ENCODE peak calls at places on chromosome 6, in seven cellular contexts. T is foreskin fibroblast, Z is lung, V is breast epithelium, L is progenitor cell of endocrine pancreas, J is suprapubic skin, N is type B pancreatic cell. U is an unnamed sample.

GRCh38 chr6:25173951-25174474 is 105.2 kb upstream of the CARMIL1 start:
- DNase-seq in T (peak; percentile 94), Z (no peak), V (no peak), L (no peak), J (no peak), N (no peak), U (no peak)

GRCh38 chr6:169933839-169934698 is 182.6 kb downstream of the ERMARD start:
- DNase-seq in T (peak; percentile 7), Z (peak; percentile 51), V (peak; percentile 76), L (no peak), J (no peak), N (no peak), U (no peak)

GRCh38 chr6:136826216-136826615 is 3.8 kb downstream of the PEX7 start:
- DNase-seq in T (no peak), Z (no peak), V (no peak), L (no peak), J (no peak), N (no peak), U (no peak)

GRCh38 chr6:150767585-150768164 is 97.8 kb upstream of the MTHFD1L start:
- DNase-seq in T (no peak), Z (no peak), V (no peak), L (no peak), J (no peak), N (peak; percentile 37), U (no peak)

GRCh38 chr6:3072798-3073197 is 4.5 kb downstream of the RIPK1 start:
- DNase-seq in T (no peak), Z (no peak), V (no peak), L (no peak), J (no peak), N (no peak), U (no peak)

GRCh38 chr6:135067891-135068290 is 13.3 kb upstream of the HBS1L start:
- DNase-seq in T (no peak), Z (no peak), V (no peak), L (no peak), J (no peak), N (no peak), U (no peak)

GRCh38 chr6:98287876-98288275 is 546.5 kb upstream of the POU3F2 start:
- DNase-seq in T (no peak), Z (no peak), V (no peak), L (no peak), J (no peak), N (no peak), U (no peak)

GRCh38 chr6:89566011-89566775 is 72.4 kb downstream of the LYRM2 start:
- DNase-seq in T (no peak), Z (no peak), V (no peak), L (no peak), J (no peak), N (no peak), U (no peak)

GRCh38 chr6:118672678-118673077 is 21.3 kb upstream of the CEP85L start:
- DNase-seq in T (no peak), Z (no peak), V (no peak), L (no peak), J (no peak), N (no peak), U (no peak)

GRCh38 chr6:148138478-148138877 is 204.2 kb upstream of the SASH1 start:
- DNase-seq in T (no peak), Z (no peak), V (no peak), L (no peak), J (no peak), N (no peak), U (no peak)

GRCh38 chr6:157124855-157125254 is 198.5 kb downstream of the TMEM242 start:
- DNase-seq in T (no peak), Z (no peak), V (no peak), L (no peak), J (no peak), N (no peak), U (no peak)

GRCh38 chr6:41441598-41442205 is 104.5 kb upstream of the FOXP4 start:
- DNase-seq in T (no peak), Z (no peak), V (no peak), L (no peak), J (no peak), N (no peak), U (no peak)

GRCh38 chr6:42142118-42142835 is at the start of gene C6orf132:
- DNase-seq in T (no peak), Z (peak; percentile 81), V (peak; percentile 87), L (peak; percentile 66), J (peak; percentile 86), N (no peak), U (peak; percentile 32)

GRCh38 chr6:31897612-31898199 is at the start of gene EHMT2:
- DNase-seq in T (peak; percentile 75), Z (peak; percentile 85), V (peak; percentile 79), L (peak; percentile 67), J (peak; percentile 90), N (peak; percentile 88), U (peak; percentile 96)
- TF ChIP-seq CTCF in T (no peak), Z (no peak), V (peak; percentile 45), L (no peak), J (no peak), N (no peak), U (no peak)

GRCh38 chr6:70112686-70113570 is 190.0 kb downstream of the COL9A1 start:
- DNase-seq in T (no peak), Z (no peak), V (no peak), L (no peak), J (no peak), N (no peak), U (no peak)

GRCh38 chr6:70110128-70111022 is 192.5 kb downstream of the COL9A1 start:
- DNase-seq in T (peak; percentile 0), Z (no peak), V (no peak), L (no peak), J (no peak), N (no peak), U (no peak)

GRCh38 chr6:70103798-70104197 is 199.1 kb downstream of the COL9A1 start:
- DNase-seq in T (no peak), Z (no peak), V (no peak), L (no peak), J (no peak), N (no peak), U (no peak)

GRCh38 chr6:70111737-70112136 is 191.1 kb downstream of the COL9A1 start:
- DNase-seq in T (no peak), Z (no peak), V (no peak), L (no peak), J (no peak), N (no peak), U (no peak)

GRCh38 chr6:70108230-70108629 is 194.7 kb downstream of the COL9A1 start:
- DNase-seq in T (peak; percentile 10), Z (no peak), V (no peak), L (no peak), J (no peak), N (no peak), U (peak; percentile 27)
- TF ChIP-seq CTCF in T (peak; percentile 63), Z (no peak), V (peak; percentile 57), L (peak; percentile 89), J (no peak), N (peak; percentile 89), U (peak; percentile 16)

GRCh38 chr6:137902721-137903120 is 35.7 kb downstream of the TNFAIP3 start:
- DNase-seq in T (no peak), Z (no peak), V (no peak), L (no peak), J (no peak), N (no peak), U (no peak)

GRCh38 chr6:137906020-137906472 is 39.0 kb downstream of the TNFAIP3 start:
- DNase-seq in T (no peak), Z (no peak), V (no peak), L (no peak), J (no peak), N (no peak), U (no peak)

GRCh38 chr6:137903274-137903932 is 36.3 kb downstream of the TNFAIP3 start:
- DNase-seq in T (no peak), Z (no peak), V (no peak), L (no peak), J (no peak), N (no peak), U (no peak)

GRCh38 chr6:137904822-137905617 is 38.0 kb downstream of the TNFAIP3 start:
- DNase-seq in T (peak; percentile 54), Z (no peak), V (no peak), L (no peak), J (no peak), N (no peak), U (no peak)

DNA sequence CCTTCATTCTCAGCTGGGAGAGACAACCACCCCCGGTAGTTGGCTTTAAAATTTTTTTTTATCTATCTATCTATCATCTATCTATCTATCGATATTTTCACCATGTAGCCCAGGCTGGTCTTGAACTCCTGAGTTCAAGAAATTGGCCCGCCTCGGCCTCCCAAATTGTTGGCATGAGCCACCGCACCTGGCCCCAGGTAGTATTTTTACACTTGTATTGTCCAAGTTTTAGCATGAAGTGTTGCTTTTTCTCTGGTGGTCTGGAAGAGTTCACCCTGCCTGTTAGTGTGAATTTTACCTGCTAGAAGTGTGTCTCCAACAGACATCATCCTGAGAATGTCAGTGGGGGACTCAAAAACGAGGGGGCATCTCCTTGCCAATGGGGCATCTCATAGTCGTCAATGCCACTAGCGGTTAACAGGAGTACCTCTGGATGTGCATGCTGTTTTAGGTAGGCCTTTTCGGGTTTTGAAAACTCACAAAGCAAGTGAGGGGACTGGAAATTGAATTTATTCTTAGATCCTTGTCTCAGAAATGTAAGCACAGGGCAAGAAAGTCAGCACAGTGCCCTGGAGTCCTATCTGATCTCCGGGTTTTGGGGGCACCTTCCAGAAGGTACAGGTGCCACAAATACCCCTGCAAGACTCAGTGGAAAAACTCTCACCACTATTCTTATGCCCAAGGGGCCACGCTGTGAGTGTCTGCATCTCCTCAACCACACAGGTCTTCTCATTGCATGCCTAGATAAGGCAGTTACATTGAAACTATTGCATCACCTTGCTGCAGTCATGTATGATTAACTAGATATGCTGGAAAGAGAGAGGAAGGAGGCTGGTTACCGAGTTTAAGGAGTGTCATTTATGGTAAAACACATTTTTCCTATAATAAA is 37.1 kb downstream of the TNFAIP3 start:
- DNase-seq in T (peak; percentile 35), Z (no peak), V (no peak), L (no peak), J (no peak), N (no peak), U (peak; percentile 48)
- TF ChIP-seq CTCF in T (no peak), Z (no peak), V (no peak), L (no peak), J (no peak), N (no peak), U (no peak)

DNA sequence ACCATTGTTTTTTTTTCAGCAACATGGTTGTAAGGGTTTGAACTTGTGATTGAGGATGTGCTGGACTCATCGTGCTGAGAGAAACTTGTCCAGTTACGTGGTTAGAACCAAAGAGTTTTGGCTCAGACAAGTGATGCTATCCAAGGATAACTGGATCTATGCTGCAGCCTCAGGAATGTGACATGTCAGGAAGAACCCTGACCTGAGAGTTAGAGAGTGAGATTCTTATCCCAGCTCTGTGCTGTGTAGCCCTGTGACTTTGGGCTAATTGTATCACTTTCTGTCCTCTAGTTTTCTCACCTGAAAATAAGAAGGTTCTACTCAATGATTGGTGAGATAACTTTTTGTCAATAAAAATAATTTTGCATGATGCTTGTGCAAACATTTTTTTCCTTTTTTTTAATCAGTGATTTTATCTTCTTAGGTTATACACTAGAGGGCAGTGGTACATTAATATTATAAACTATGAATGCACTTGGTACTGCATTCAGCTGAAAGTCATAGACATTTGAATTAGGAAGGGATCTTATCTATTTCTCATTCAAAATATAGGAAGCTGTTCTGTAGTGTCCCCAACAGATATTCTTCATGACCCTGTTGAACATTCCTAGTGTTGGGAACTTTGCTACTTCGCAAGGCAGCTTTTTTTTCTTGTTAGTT is 141.1 kb downstream of the RNF144B start:
- DNase-seq in T (no peak), Z (no peak), V (no peak), L (no peak), J (no peak), N (no peak), U (no peak)
- TF ChIP-seq CTCF in T (peak; percentile 3), Z (no peak), V (peak; percentile 31), L (peak; percentile 31), J (peak; percentile 27), N (peak; percentile 78), U (no peak)

GRCh38 chr6:87176493-87176892 is 21.1 kb downstream of the ZNF292 start:
- DNase-seq in T (no peak), Z (no peak), V (no peak), L (no peak), J (no peak), N (no peak), U (no peak)
- TF ChIP-seq CTCF in T (no peak), Z (no peak), V (no peak), L (no peak), J (no peak), N (no peak), U (no peak)

U was measured in GM20000.